ENCODE peak calls at places on chromosomes 11 and 22, in ten cellular contexts. T, P, S, G, O, D, V, M, W and L are unnamed samples.
A peak's percentile ranks its signal among the peaks of the same experiment; 100 is the strongest.

GRCh38 chr11:109421981-109422590 is at the start of gene C11orf87:
- DNase-seq in T (no peak), P (no peak), S (peak; percentile 68), G (no peak), O (no peak), D (no peak), V (no peak), M (no peak), W (no peak), L (no peak)

GRCh38 chr11:4436424-4436823 is 12.7 kb upstream of the OR52K2 start:
- DNase-seq in T (no peak), P (no peak), S (no peak), G (no peak), O (no peak), D (no peak), V (no peak), M (no peak), W (no peak), L (no peak)

GRCh38 chr22:37449281-37449680 is 22.0 kb upstream of the ELFN2 start:
- DNase-seq in T (no peak), P (no peak), S (no peak), G (no peak), O (no peak), D (no peak), V (no peak), M (no peak), W (no peak), L (no peak)

GRCh38 chr11:114164546-114164945 is 105.0 kb downstream of the ZBTB16 start:
- DNase-seq in T (no peak), P (no peak), S (no peak), G (no peak), O (no peak), D (no peak), V (no peak), M (no peak), W (no peak), L (no peak)

GRCh38 chr22:48402591-48403031 is 1425.1 kb downstream of the BRD1 start:
- DNase-seq in T (no peak), P (no peak), S (no peak), G (peak; percentile 69), O (no peak), D (no peak), V (no peak), M (no peak), W (no peak), L (no peak)

GRCh38 chr11:123194308-123195181 is 503 bp downstream of the CLMP start:
- DNase-seq in T (peak; percentile 63), P (no peak), S (no peak), G (peak; percentile 88), O (no peak), D (no peak), V (no peak), M (no peak), W (peak; percentile 58), L (no peak)

GRCh38 chr22:41308054-41308453 is 6.7 kb downstream of the ZC3H7B start:
- DNase-seq in T (peak; percentile 66), P (no peak), S (no peak), G (no peak), O (no peak), D (no peak), V (no peak), M (no peak), W (no peak), L (no peak)

GRCh38 chr11:122093731-122094130 is 22.3 kb downstream of the BLID start:
- DNase-seq in T (peak; percentile 38), P (no peak), S (no peak), G (no peak), O (no peak), D (no peak), V (no peak), M (no peak), W (no peak), L (no peak)

GRCh38 chr11:113554531-113554930 is 79.3 kb upstream of the DRD2 start:
- DNase-seq in T (no peak), P (no peak), S (no peak), G (no peak), O (peak; percentile 64), D (no peak), V (no peak), M (peak; percentile 4), W (no peak), L (no peak)

GRCh38 chr22:37996079-37996478 is 11.7 kb upstream of the SOX10 start:
- DNase-seq in T (no peak), P (no peak), S (peak; percentile 79), G (no peak), O (peak; percentile 17), D (no peak), V (no peak), M (peak; percentile 22), W (no peak), L (no peak)

GRCh38 chr11:36469881-36470802 is 39.9 kb downstream of the TRAF6 start:
- DNase-seq in T (peak; percentile 40), P (no peak), S (no peak), G (no peak), O (no peak), D (no peak), V (no peak), M (no peak), W (no peak), L (peak; percentile 97)

GRCh38 chr11:50246699-50247098 is 214.0 kb downstream of the OR4C45 start:
- DNase-seq in T (no peak), P (no peak), S (no peak), G (no peak), O (no peak), D (no peak), V (no peak), M (no peak), W (no peak), L (no peak)
- TF ChIP-seq CTCF in T (no peak), P (no peak), S (no peak), G (no peak), O (no peak), D (no peak), V (no peak), M (no peak), W (no peak), L (no peak)

DNA sequence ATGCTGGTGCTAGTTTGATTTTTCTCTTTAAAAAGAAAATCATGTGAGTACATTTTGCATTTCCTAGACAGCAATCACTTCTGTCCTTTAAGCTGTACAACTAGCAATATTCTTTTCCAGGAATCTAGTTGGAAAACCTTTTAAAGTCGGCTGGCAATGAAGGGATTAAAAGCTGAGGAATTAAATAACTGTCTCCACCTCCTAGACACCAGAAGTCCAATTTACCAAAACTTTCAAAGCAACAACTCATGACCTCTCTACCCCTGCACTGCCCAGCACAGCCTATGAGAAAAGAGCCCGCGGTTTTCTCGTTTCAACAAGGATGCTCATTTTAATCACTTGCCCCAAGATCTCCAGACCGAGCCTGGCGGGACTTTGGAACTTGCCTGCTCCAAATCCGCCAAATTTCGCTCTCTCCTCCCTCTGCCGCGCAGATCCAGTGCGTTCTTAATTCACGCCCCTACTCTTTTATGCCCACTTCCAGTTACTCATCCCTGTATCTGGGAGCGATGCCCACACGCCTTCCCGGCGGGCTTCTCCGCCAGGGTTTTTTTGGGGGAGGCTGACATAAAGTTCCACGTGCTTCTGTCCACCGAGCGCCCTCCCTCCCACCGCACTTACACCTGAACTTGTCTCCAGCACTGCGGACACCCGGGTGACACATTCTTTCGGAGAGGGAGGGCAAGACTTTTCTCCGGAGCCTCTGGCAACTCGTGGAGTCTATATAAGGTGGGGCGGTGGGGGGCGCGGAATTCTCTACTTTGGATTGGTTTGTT is 2.5 kb downstream of the MPPED2 start:
- DNase-seq in T (no peak), P (no peak), S (no peak), G (peak; percentile 84), O (peak; percentile 52), D (peak; percentile 7), V (no peak), M (no peak), W (no peak), L (no peak)
- H3K4me3 ChIP-seq in T (no peak overlapping the region), P (no peak overlapping the region), S (no peak overlapping the region), G (no peak overlapping the region), O (peak overlapping the region; percentile 84), D (no peak overlapping the region), V (no peak overlapping the region), M (no peak overlapping the region), W (no peak overlapping the region), L (peak overlapping the region; percentile 56)

DNA sequence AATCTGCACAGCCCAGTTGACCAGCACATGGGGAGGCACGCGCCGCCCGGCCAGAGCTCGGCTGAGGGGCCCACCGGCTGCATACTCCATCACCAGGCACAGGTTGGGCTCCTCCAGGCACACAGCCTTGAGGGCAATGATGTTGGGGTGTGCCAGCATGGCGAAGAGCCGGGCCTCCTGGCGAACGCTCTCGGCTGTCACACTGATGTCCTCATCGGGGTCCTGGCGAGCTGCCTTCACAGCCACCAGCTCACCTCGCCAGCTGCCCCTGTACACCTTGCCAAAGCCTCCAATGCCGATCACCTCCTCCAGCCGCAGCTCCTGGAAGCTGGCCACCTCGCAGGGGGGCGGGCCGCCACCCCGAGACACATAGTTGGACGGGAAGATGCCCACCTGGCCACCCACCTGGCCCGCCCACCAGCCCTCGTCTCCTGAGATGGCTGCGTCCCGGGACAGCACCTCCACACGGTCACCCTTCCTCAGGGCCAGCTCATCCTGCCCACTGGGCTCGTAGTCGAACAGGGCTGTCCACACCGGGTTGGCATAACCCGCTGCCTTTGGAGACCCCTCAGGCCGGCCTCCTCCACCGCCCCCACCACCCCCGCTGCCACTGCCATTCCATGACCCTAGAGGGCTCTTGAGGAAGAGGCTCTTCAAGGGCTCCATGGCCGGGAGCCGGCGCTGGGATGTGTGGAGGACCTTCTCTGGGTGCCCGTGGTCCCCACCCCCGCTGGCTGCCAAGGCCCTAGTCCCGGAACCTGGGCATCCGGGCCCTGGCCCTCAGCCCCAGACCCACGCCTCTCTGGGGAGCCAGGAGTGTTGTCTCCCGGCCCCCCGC is 711 bp downstream of the MAP3K11 start:
- DNase-seq in T (no peak), P (no peak), S (peak; percentile 88), G (peak; percentile 90), O (no peak), D (peak; percentile 50), V (no peak), M (no peak), W (no peak), L (no peak)
- TF ChIP-seq CTCF in T (no peak), P (no peak), S (no peak), G (no peak), O (no peak), D (no peak), V (no peak), M (no peak), W (no peak), L (no peak)

GRCh38 chr11:40286137-40286536 is 1173.3 kb downstream of the LRRC4C start:
- DNase-seq in T (no peak), P (no peak), S (no peak), G (no peak), O (no peak), D (no peak), V (no peak), M (no peak), W (no peak), L (no peak)

GRCh38 chr11:40288212-40288803 is 1171.1 kb downstream of the LRRC4C start:
- DNase-seq in T (no peak), P (no peak), S (no peak), G (no peak), O (no peak), D (no peak), V (no peak), M (no peak), W (no peak), L (no peak)

GRCh38 chr11:40291304-40292100 is 1168.0 kb downstream of the LRRC4C start:
- DNase-seq in T (no peak), P (no peak), S (no peak), G (no peak), O (no peak), D (no peak), V (no peak), M (no peak), W (no peak), L (no peak)

GRCh38 chr11:40290031-40290650 is 1169.3 kb downstream of the LRRC4C start:
- DNase-seq in T (no peak), P (no peak), S (no peak), G (no peak), O (no peak), D (no peak), V (no peak), M (no peak), W (no peak), L (no peak)

GRCh38 chr11:40289370-40289769 is 1170.1 kb downstream of the LRRC4C start:
- DNase-seq in T (no peak), P (no peak), S (no peak), G (no peak), O (no peak), D (no peak), V (no peak), M (no peak), W (no peak), L (no peak)
- H3K4me3 ChIP-seq in T (no peak overlapping the region), P (no peak overlapping the region), S (no peak overlapping the region), G (no peak overlapping the region), O (no peak overlapping the region), D (no peak overlapping the region), V (no peak overlapping the region), M (no peak overlapping the region), W (no peak overlapping the region), L (no peak overlapping the region)